ENCODE peak calls at places on chromosome 14, in four cellular contexts. M is heart left ventricle, X is tibial nerve, A is thyroid gland. C is an unnamed sample. For H3K9me3, the result is how much of the 10 kb centered on the place peaks cover.

GRCh38 chr14:63603749-63604277 is 37.9 kb downstream of the WDR89 start:
- DNase-seq in M (no peak), X (no peak), A (no peak), C (no peak)

GRCh38 chr14:101073598-101073965 is 170.1 kb upstream of the RTL1 start:
- DNase-seq in M (no peak), X (no peak), A (no peak), C (no peak)

GRCh38 chr14:88562831-88563686 is at the start of gene ZC3H14:
- DNase-seq in M (peak), X (peak), A (peak), C (peak)

GRCh38 chr14:101975231-101975630 is 10.9 kb downstream of the DYNC1H1 start:
- DNase-seq in M (no peak), X (no peak), A (peak), C (no peak)

GRCh38 chr14:77032854-77033621 is 4.5 kb upstream of the IRF2BPL start:
- DNase-seq in M (peak), X (peak), A (peak), C (peak)

GRCh38 chr14:49702725-49703124 is 9.8 kb downstream of the KLHDC1 start:
- DNase-seq in M (no peak), X (no peak), A (no peak), C (no peak)

GRCh38 chr14:95683793-95684192 is 2.4 kb upstream of the TCL1B start:
- DNase-seq in M (no peak), X (no peak), A (no peak), C (peak)

GRCh38 chr14:99644723-99645544 is at the start of gene HHIPL1:
- DNase-seq in M (peak), X (no peak), A (no peak), C (no peak)

GRCh38 chr14:20641591-20641990 is at the start of gene OR6S1:
- DNase-seq in M (no peak), X (no peak), A (no peak), C (no peak)

GRCh38 chr14:60753264-60754126 is 18.9 kb downstream of the MNAT1 start:
- DNase-seq in M (no peak), X (no peak), A (no peak), C (peak)

GRCh38 chr14:28661171-28661772 is 105.3 kb upstream of the FOXG1 start:
- DNase-seq in M (no peak), X (no peak), A (no peak), C (no peak)

GRCh38 chr14:24178399-24179178 is 6.7 kb downstream of the REC8 start:
- DNase-seq in M (no peak), X (no peak), A (no peak), C (no peak)

GRCh38 chr14:59087240-59087639 is 101.2 kb upstream of the DAAM1 start:
- DNase-seq in M (no peak), X (no peak), A (no peak), C (no peak)

GRCh38 chr14:89190779-89191513 is 226.1 kb downstream of the FOXN3 start:
- DNase-seq in M (no peak), X (no peak), A (no peak), C (no peak)

GRCh38 chr14:58701156-58701555 is 63.4 kb downstream of the DACT1 start:
- DNase-seq in M (no peak), X (no peak), A (no peak), C (no peak)

GRCh38 chr14:93092606-93093556 is 22.8 kb downstream of the ITPK1 start:
- DNase-seq in M (no peak), X (no peak), A (no peak), C (no peak)

GRCh38 chr14:51109651-51110050 is 14.7 kb upstream of the TRIM9 start:
- DNase-seq in M (no peak), X (no peak), A (no peak), C (no peak)

GRCh38 chr14:50560929-50561280 is 960 bp downstream of the ATL1 start:
- DNase-seq in M (peak), X (peak), A (peak), C (peak)

GRCh38 chr14:21825147-21825743 is 151.6 kb upstream of the OR4E1 start:
- DNase-seq in M (no peak), X (no peak), A (no peak), C (no peak)

GRCh38 chr14:74089251-74090020 is 4.7 kb downstream of the LIN52 start:
- DNase-seq in M (no peak), X (no peak), A (no peak), C (no peak)

GRCh38 chr14:103084021-103084919 is at the start of gene LBHD2:
- DNase-seq in M (peak), X (no peak), A (no peak), C (no peak)

GRCh38 chr14:102095871-102096568 is 9.2 kb upstream of the HSP90AA1 start:
- DNase-seq in M (no peak), X (no peak), A (no peak), C (no peak)

GRCh38 chr14:30214456-30215090 is 286.9 kb upstream of the PRKD1 start:
- DNase-seq in M (no peak), X (peak), A (no peak), C (no peak)

GRCh38 chr14:30209136-30209535 is 281.5 kb upstream of the PRKD1 start:
- DNase-seq in M (no peak), X (no peak), A (no peak), C (no peak)

GRCh38 chr14:30210630-30211029 is 283.0 kb upstream of the PRKD1 start:
- DNase-seq in M (no peak), X (no peak), A (no peak), C (no peak)

GRCh38 chr14:30214014-30214413 is 286.4 kb upstream of the PRKD1 start:
- DNase-seq in M (no peak), X (no peak), A (no peak), C (no peak)

GRCh38 chr14:30211326-30211725 is 283.7 kb upstream of the PRKD1 start:
- DNase-seq in M (no peak), X (no peak), A (no peak), C (no peak)
- H3K27ac ChIP-seq in M (no peak), X (no peak), A (no peak), C (no peak)

GRCh38 chr14:104427126-104427851 is 152.3 kb upstream of the C14orf180 start:
- DNase-seq in M (no peak), X (peak), A (no peak), C (no peak)
- H3K9me3 ChIP-seq in M (under half), X (under half), A (under half), C (under half)

GRCh38 chr14:68979722-68980552 is 835 bp upstream of the ACTN1 start:
- DNase-seq in M (peak), X (no peak), A (peak), C (no peak)
- H3K27ac ChIP-seq in M (peak), X (peak), A (peak), C (peak)

GRCh38 chr14:40682131-40682913 is 924.4 kb upstream of the LRFN5 start:
- DNase-seq in M (no peak), X (no peak), A (no peak), C (no peak)
- H3K9me3 ChIP-seq in M (under half), X (under half), A (under half), C (under half)

GRCh38 chr14:75820761-75821160 is 159.7 kb downstream of the TTLL5 start:
- DNase-seq in M (no peak), X (no peak), A (no peak), C (no peak)

GRCh38 chr14:75824328-75824727 is 157.5 kb downstream of the TGFB3 start:
- DNase-seq in M (no peak), X (no peak), A (peak), C (no peak)

GRCh38 chr14:75823334-75823733 is 158.5 kb downstream of the TGFB3 start:
- DNase-seq in M (no peak), X (no peak), A (no peak), C (no peak)

GRCh38 chr14:75822522-75823288 is 159.1 kb downstream of the TGFB3 start:
- DNase-seq in M (no peak), X (no peak), A (no peak), C (no peak)

GRCh38 chr14:75821828-75822521 is 159.8 kb downstream of the TGFB3 start:
- DNase-seq in M (no peak), X (no peak), A (no peak), C (no peak)
- H3K27ac ChIP-seq in M (no peak), X (no peak), A (no peak), C (no peak)

GRCh38 chr14:87073880-87074570 is 919.0 kb downstream of the GALC start:
- DNase-seq in M (no peak), X (no peak), A (no peak), C (no peak)
- H3K9me3 ChIP-seq in M (under half), X (under half), A (under half), C (under half)

GRCh38 chr14:75833326-75834020 is 148.3 kb downstream of the TGFB3 start:
- DNase-seq in M (no peak), X (no peak), A (no peak), C (no peak)

GRCh38 chr14:75831455-75831854 is 150.3 kb downstream of the TGFB3 start:
- DNase-seq in M (peak), X (peak), A (peak), C (peak)

GRCh38 chr14:75835156-75836141 is 146.3 kb downstream of the TGFB3 start:
- DNase-seq in M (no peak), X (no peak), A (no peak), C (no peak)

GRCh38 chr14:75831971-75832370 is 149.8 kb downstream of the TGFB3 start:
- DNase-seq in M (no peak), X (no peak), A (no peak), C (no peak)

GRCh38 chr14:75832621-75833297 is 149.0 kb downstream of the TGFB3 start:
- DNase-seq in M (no peak), X (no peak), A (no peak), C (no peak)
- H3K27ac ChIP-seq in M (peak), X (no peak), A (no peak), C (no peak)

DNA sequence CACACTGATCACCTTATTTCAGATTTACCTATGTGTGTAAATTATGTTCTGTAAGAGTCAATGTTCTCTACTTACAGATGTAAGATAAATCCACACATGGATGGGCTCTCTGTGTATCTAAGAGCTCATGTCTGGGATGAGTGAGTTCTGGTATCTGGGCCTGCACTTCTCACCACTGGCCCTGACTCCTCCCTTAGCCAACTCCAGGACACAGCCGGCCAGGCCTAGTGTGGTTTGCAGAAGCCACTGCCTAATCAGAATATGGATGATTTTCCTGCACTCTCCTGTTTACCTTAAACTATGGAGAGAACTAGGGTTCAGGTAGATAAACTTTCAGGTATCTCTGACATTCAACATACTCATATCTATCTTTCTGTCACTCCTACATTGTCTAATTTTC is 1284.8 kb downstream of the TMEM121 start:
- DNase-seq in M (no peak), X (no peak), A (no peak), C (no peak)
- H3K9me3 ChIP-seq in M (under half), X (under half), A (under half), C (under half)

DNA sequence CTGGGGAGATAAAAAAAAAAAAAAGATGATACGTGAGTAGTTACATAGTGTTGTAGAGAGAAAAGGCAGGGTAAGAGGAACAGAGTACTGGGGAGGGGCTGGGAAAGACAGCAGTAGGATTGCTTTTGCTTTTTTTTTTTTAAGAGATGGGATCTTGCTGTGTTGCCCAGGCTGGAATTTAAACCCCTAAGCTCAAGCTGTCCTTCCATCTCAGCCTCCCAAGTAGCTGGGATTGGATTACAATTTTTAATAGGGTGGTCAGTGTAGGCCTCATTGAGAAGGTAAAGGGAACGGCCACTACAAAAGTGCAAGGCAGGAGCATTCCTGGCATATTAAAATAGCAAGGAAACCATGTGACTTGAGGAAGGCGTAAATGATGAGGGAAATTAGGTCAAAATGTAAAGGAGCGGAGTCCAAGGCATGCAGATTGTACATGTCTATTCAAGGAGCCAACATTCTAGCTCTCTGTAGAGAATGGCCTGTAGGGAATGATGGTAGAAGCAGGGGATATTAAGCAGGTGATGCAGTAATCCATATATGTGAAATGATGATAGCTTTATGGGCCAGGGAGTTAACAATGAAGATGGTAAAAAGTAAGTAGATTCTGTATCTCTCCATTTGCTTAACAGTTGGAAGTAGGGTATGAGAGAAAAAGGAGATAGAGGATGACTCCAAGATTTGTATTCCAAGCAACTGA is 33.2 kb downstream of the ARHGAP5 start:
- DNase-seq in M (no peak), X (no peak), A (no peak), C (no peak)
- H3K27ac ChIP-seq in M (no peak), X (no peak), A (no peak), C (no peak)